ENCODE peak calls at places on chromosomes 13 and 19, in six cellular contexts. S, B, R, D, W and I are unnamed samples.

GRCh38 chr19:7076151-7076550 is 6.6 kb downstream of the ZNF557 start:
- DNase-seq in S (no peak), B (no peak), R (no peak), D (no peak), W (no peak), I (no peak)

GRCh38 chr19:38693380-38694223 is 46.2 kb downstream of the ACTN4 start:
- DNase-seq in S (peak; percentile 65), B (peak; percentile 79), R (peak; percentile 87), D (peak; percentile 91), W (no peak), I (peak; percentile 96)

GRCh38 chr13:72151241-72151640 is 284.2 kb upstream of the DACH1 start:
- DNase-seq in S (no peak), B (no peak), R (no peak), D (no peak), W (no peak), I (peak; percentile 24)

GRCh38 chr19:15727724-15728123 is at the start of gene OR10H2:
- DNase-seq in S (no peak), B (no peak), R (no peak), D (no peak), W (no peak), I (no peak)

GRCh38 chr19:632228-633067 is 889 bp downstream of the POLRMT start:
- DNase-seq in S (peak; percentile 67), B (peak; percentile 88), R (peak; percentile 77), D (no peak), W (peak; percentile 68), I (peak; percentile 40)

GRCh38 chr19:8320564-8321066 is 560 bp downstream of the NDUFA7 start:
- DNase-seq in S (peak; percentile 45), B (peak; percentile 60), R (peak; percentile 24), D (no peak), W (no peak), I (no peak)

GRCh38 chr19:11457115-11457514 is 21.7 kb downstream of the PRKCSH start:
- DNase-seq in S (no peak), B (no peak), R (no peak), D (no peak), W (peak; percentile 45), I (no peak)

GRCh38 chr13:45554604-45555109 is 60.9 kb downstream of the ERICH6B start:
- DNase-seq in S (no peak), B (no peak), R (no peak), D (no peak), W (no peak), I (no peak)

GRCh38 chr13:113144255-113144629 is 14.2 kb upstream of the PROZ start:
- DNase-seq in S (no peak), B (no peak), R (no peak), D (no peak), W (no peak), I (no peak)

GRCh38 chr19:51959791-51960190 is 26.8 kb downstream of the ZNF350 start:
- DNase-seq in S (no peak), B (no peak), R (no peak), D (no peak), W (no peak), I (no peak)

GRCh38 chr13:43785166-43785680 is 1.5 kb downstream of the ENOX1 start:
- DNase-seq in S (no peak), B (no peak), R (peak; percentile 25), D (no peak), W (no peak), I (no peak)

GRCh38 chr13:104382941-104383340 is 1316.7 kb upstream of the SLC10A2 start:
- DNase-seq in S (no peak), B (no peak), R (no peak), D (no peak), W (no peak), I (no peak)

GRCh38 chr13:87089391-87089790 is 581.8 kb upstream of the SLITRK5 start:
- DNase-seq in S (no peak), B (peak; percentile 94), R (no peak), D (no peak), W (no peak), I (peak; percentile 47)

GRCh38 chr19:52622261-52622660 is 15.9 kb downstream of the ZNF83 start:
- DNase-seq in S (no peak), B (no peak), R (peak; percentile 13), D (no peak), W (no peak), I (no peak)

GRCh38 chr13:27830010-27830409 is 37.7 kb downstream of the GSX1 start:
- DNase-seq in S (peak; percentile 35), B (peak; percentile 45), R (peak; percentile 88), D (peak; percentile 32), W (peak; percentile 86), I (peak; percentile 57)

GRCh38 chr13:99894835-99895427 is 76.6 kb downstream of the ZIC5 start:
- DNase-seq in S (no peak), B (peak; percentile 27), R (peak; percentile 39), D (no peak), W (peak; percentile 43), I (no peak)

GRCh38 chr13:45627656-45628055 is 12.1 kb upstream of the ERICH6B start:
- DNase-seq in S (no peak), B (no peak), R (no peak), D (no peak), W (no peak), I (no peak)

GRCh38 chr19:33175886-33176669 is 18.1 kb upstream of the LRP3 start:
- DNase-seq in S (peak; percentile 12), B (peak; percentile 64), R (peak; percentile 58), D (no peak), W (peak; percentile 75), I (no peak)

GRCh38 chr13:111177081-111177711 is 62.1 kb downstream of the ARHGEF7 start:
- DNase-seq in S (no peak), B (no peak), R (no peak), D (no peak), W (no peak), I (no peak)

GRCh38 chr13:75299913-75300862 is 181.8 kb downstream of the TBC1D4 start:
- DNase-seq in S (peak; percentile 19), B (peak; percentile 55), R (no peak), D (no peak), W (peak; percentile 3), I (peak; percentile 36)

GRCh38 chr13:112812306-112813034 is 122.6 kb downstream of the ATP11A start:
- DNase-seq in S (no peak), B (no peak), R (no peak), D (no peak), W (no peak), I (no peak)

GRCh38 chr19:5261151-5261890 is 79.3 kb downstream of the PTPRS start:
- DNase-seq in S (no peak), B (no peak), R (no peak), D (no peak), W (no peak), I (peak; percentile 80)

DNA sequence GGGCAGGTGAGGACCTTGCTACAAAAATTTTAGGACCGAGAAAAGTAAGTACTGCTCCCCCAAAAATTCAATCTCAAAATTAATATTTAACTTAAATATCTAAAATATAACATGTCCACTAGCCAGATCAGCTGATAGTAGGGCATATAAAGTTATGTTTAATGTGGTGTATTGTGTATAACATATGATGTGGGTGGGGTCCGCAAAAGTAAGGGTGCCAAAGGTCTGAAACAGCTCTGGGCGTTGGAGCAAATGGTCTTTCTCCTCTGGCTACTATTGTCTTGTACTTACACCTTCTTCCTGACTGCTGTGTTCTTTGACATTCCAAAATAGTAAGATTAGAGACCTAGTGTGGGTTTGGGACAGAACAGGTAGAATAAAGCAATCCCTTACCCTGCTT is 41.2 kb downstream of the HTR2A start:
- DNase-seq in S (no peak), B (no peak), R (no peak), D (no peak), W (no peak), I (no peak)
- H3K9ac ChIP-seq in S (no peak overlapping the region), B (no peak overlapping the region), R (no peak overlapping the region), D (no peak overlapping the region), W (no peak overlapping the region), I (no peak overlapping the region)

GRCh38 chr13:98174321-98174720 is 2.7 kb downstream of the RNF113B start:
- DNase-seq in S (no peak), B (no peak), R (no peak), D (no peak), W (no peak), I (no peak)

GRCh38 chr13:98173431-98173921 is 3.6 kb downstream of the RNF113B start:
- DNase-seq in S (no peak), B (peak; percentile 93), R (peak; percentile 28), D (peak; percentile 29), W (no peak), I (peak; percentile 18)

GRCh38 chr13:98174995-98175394 is 2.1 kb downstream of the RNF113B start:
- DNase-seq in S (no peak), B (peak; percentile 21), R (no peak), D (no peak), W (no peak), I (no peak)

GRCh38 chr13:98171806-98172569 is 5.1 kb downstream of the RNF113B start:
- DNase-seq in S (no peak), B (peak; percentile 78), R (peak; percentile 19), D (no peak), W (peak; percentile 79), I (no peak)

GRCh38 chr13:98172570-98173405 is 4.3 kb downstream of the RNF113B start:
- DNase-seq in S (no peak), B (peak; percentile 61), R (no peak), D (no peak), W (peak; percentile 61), I (peak; percentile 24)
- H3K4me1 ChIP-seq in S (no peaks in the 10 kb centered on the region), B (peaks cover 49% of the 10 kb centered on the region), R (peaks cover 57% of the 10 kb centered on the region), D (peaks cover 33% of the 10 kb centered on the region), W (peaks cover 33% of the 10 kb centered on the region), I (peaks cover 21% of the 10 kb centered on the region)

GRCh38 chr19:3433805-3434540 is 46.4 kb downstream of the SMIM24 start:
- DNase-seq in S (no peak), B (no peak), R (no peak), D (no peak), W (no peak), I (no peak)

GRCh38 chr19:3426433-3426832 is 53.9 kb downstream of the SMIM24 start:
- DNase-seq in S (no peak), B (no peak), R (no peak), D (no peak), W (no peak), I (no peak)

GRCh38 chr19:3434630-3435553 is 45.4 kb downstream of the SMIM24 start:
- DNase-seq in S (peak; percentile 98), B (peak; percentile 99), R (peak; percentile 98), D (peak; percentile 90), W (peak; percentile 97), I (peak; percentile 90)

GRCh38 chr19:3433313-3433712 is 47.0 kb downstream of the SMIM24 start:
- DNase-seq in S (no peak), B (no peak), R (peak; percentile 40), D (no peak), W (no peak), I (no peak)

DNA sequence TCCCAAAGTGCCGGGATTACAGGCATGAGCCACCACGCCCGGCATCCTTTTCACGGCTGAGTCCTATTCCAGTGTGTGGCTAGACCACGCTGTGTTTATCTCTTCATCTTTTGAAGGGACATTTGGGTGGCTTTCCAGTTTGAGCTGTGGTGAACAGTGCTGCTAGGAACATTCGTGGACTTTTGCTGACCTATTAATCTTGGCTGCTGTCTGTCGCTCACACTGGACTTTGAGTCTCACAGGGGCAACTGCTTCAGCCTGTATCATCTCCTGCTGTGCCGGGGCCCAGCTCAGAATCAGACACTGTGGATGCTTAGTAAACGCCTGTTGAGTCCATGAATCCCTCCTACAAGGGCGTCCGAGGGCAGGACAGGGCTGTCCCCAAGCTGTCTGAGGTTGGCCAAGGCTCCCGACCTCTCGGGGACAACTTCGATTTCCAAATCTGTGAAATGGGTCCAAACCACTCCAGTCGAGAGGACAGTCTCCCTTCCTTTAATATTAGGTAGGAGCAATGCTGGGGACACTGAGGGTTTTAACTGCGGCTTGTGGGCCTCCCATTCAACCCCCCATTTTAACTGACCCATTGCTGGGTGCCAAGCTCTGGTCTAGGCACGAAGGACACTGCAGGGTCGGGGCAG is 48.4 kb downstream of the SMIM24 start:
- DNase-seq in S (no peak), B (no peak), R (no peak), D (no peak), W (no peak), I (no peak)
- TF ChIP-seq EZH2phosphoT487 in S (no peak), B (no peak), R (no peak), D (no peak), W (no peak), I (no peak)

GRCh38 chr19:54420068-54420382 is 4.8 kb downstream of the TTYH1 start:
- DNase-seq in S (no peak), B (no peak), R (no peak), D (no peak), W (no peak), I (no peak)
- H3K9ac ChIP-seq in S (no peak overlapping the region), B (no peak overlapping the region), R (no peak overlapping the region), D (no peak overlapping the region), W (no peak overlapping the region), I (no peak overlapping the region)